ENCODE peak calls at places on chromosomes 6 and 20, in four cellular contexts. K is NCI-H460; L is NAMALWA; J is activated naive CD4-positive, alpha-beta T cell treated with Interleukin-2 at 50 U/mL for 16 hours. U is an unnamed sample.
A peak's percentile ranks its signal among the peaks of the same experiment; 100 is the strongest.

GRCh38 chr6:27106382-27106781 is 141.1 kb upstream of the PRSS16 start:
- DNase-seq in J (no peak), K (no peak), L (no peak), U (no peak)

GRCh38 chr6:106199998-106200397 is 113.9 kb downstream of the PRDM1 start:
- DNase-seq in J (no peak), L (no peak), K (no peak), U (no peak)

GRCh38 chr6:17741507-17741906 is 34.8 kb upstream of the NUP153 start:
- DNase-seq in L (no peak), K (no peak), J (no peak), U (no peak)

GRCh38 chr6:40056865-40057264 is 122.6 kb upstream of the MOCS1 start:
- DNase-seq in J (no peak), L (no peak), K (no peak), U (no peak)

GRCh38 chr6:106360410-106360988 is at the start of gene CRYBG1:
- DNase-seq in L (no peak), K (peak; percentile 22), J (peak; percentile 72), U (peak; percentile 57)

GRCh38 chr20:41374568-41374920 is 7.9 kb upstream of the EMILIN3 start:
- DNase-seq in L (no peak), K (no peak), J (no peak), U (no peak)

GRCh38 chr6:43493833-43494232 is 16.3 kb downstream of the LRRC73 start:
- DNase-seq in K (no peak), L (no peak), J (no peak), U (no peak)

GRCh38 chr6:112037783-112038216 is 16.1 kb upstream of the CCN6 start:
- DNase-seq in K (no peak), J (no peak), L (no peak), U (peak; percentile 29)

GRCh38 chr6:43276180-43277082 is 21.6 kb upstream of the SLC22A7 start:
- DNase-seq in J (peak; percentile 33), L (no peak), K (no peak), U (no peak)

GRCh38 chr20:58714340-58714922 is 21.8 kb downstream of the NPEPL1 start:
- DNase-seq in K (no peak), J (no peak), L (no peak), U (peak; percentile 0)

GRCh38 chr6:71488186-71488585 is 199.6 kb downstream of the OGFRL1 start:
- DNase-seq in K (no peak), L (peak; percentile 25), J (no peak), U (no peak)

GRCh38 chr6:153125032-153125431 is 6.0 kb downstream of the RGS17 start:
- DNase-seq in K (no peak), L (no peak), J (no peak), U (no peak)

GRCh38 chr6:484729-485111 is 93.2 kb downstream of the IRF4 start:
- DNase-seq in L (no peak), K (no peak), J (no peak), U (no peak)

U was measured in T-helper 2 cell treated with Interferon-gamma antibody and Interleukin-4, amounts not matched to agents 5 μg/mL and 100 μg/mL, for 36 hours.